ENCODE peak calls at places on chromosomes 11 and 22, in eight cellular contexts. J is amniotic stem cell, V is hepatic stellate cell, K is hippocampal formation, F is right cardiac atrium, A is left colon, H is ELF-1, L is BJ. U is an unnamed sample.

GRCh38 chr22:37654556-37655251 is 3.8 kb upstream of the PDXP start:
- DNase-seq in J (no peak), V (no peak), K (no peak), F (no peak), A (peak; percentile 79), H (no peak), L (no peak), U (no peak)

GRCh38 chr11:114318361-114318760 is 22.2 kb downstream of the NNMT start:
- DNase-seq in J (no peak), V (no peak), K (no peak), F (no peak), A (no peak), H (no peak), L (no peak), U (no peak)

GRCh38 chr22:25898707-25899365 is 156.8 kb downstream of the MYO18B start:
- DNase-seq in J (no peak), V (no peak), K (no peak), F (no peak), A (no peak), H (peak; percentile 11), L (no peak), U (no peak)

GRCh38 chr11:72930011-72930410 is 115.8 kb downstream of the ATG16L2 start:
- DNase-seq in J (no peak), V (no peak), K (no peak), F (no peak), A (no peak), H (no peak), L (no peak), U (peak; percentile 69)

GRCh38 chr22:17436382-17436951 is 67.2 kb downstream of the CECR2 start:
- DNase-seq in J (no peak), V (no peak), K (peak; percentile 64), F (no peak), A (no peak), H (no peak), L (no peak), U (no peak)

GRCh38 chr11:68411501-68411991 is 49.0 kb upstream of the PPP6R3 start:
- DNase-seq in J (no peak), V (no peak), K (no peak), F (no peak), A (peak; percentile 84), H (no peak), L (no peak), U (no peak)

GRCh38 chr11:2724653-2725366 is 25.0 kb upstream of the KCNQ1OT1 start:
- DNase-seq in J (no peak), V (no peak), K (no peak), F (no peak), A (no peak), H (no peak), L (no peak), U (no peak)

GRCh38 chr11:64340671-64341335 is 799 bp downstream of the CCDC88B start:
- DNase-seq in J (no peak), V (no peak), K (no peak), F (peak; percentile 87), A (peak; percentile 82), H (peak; percentile 88), L (no peak), U (peak; percentile 55)

U was measured in SK-N-DZ.